ENCODE peak calls at places on chromosome 19, in eight cellular contexts. B, C, I, D, U, Z, J and O are unnamed samples.

GRCh38 chr19:15114153-15114540 is 6.9 kb downstream of the SYDE1 start:
- DNase-seq in D (no peak), C (no peak), U (peak), Z (no peak), B (peak), J (peak), I (no peak), O (peak)

GRCh38 chr19:45403781-45404556 is 900 bp downstream of the PPP1R13L start:
- DNase-seq in U (no peak), J (no peak), C (peak), I (no peak), Z (peak), B (peak), D (peak), O (peak)

GRCh38 chr19:3202346-3202745 is 16.6 kb downstream of the NCLN start:
- DNase-seq in D (no peak), I (no peak), Z (no peak), J (no peak), C (no peak), B (no peak), U (no peak), O (no peak)

GRCh38 chr19:10461047-10461949 is 41.0 kb downstream of the PDE4A start:
- DNase-seq in C (peak), D (peak), B (peak), Z (peak), I (peak), J (peak), U (peak), O (peak)

GRCh38 chr19:30406220-30406944 is 34.2 kb downstream of the ZNF536 start:
- DNase-seq in D (peak), U (no peak), Z (no peak), C (peak), I (no peak), J (no peak), B (no peak), O (no peak)

GRCh38 chr19:3368848-3369336 is 2.5 kb downstream of the NFIC start:
- DNase-seq in C (no peak), I (no peak), J (no peak), B (peak), U (peak), Z (no peak), D (peak), O (no peak)

GRCh38 chr19:923551-924211 is 2.2 kb upstream of the ARID3A start:
- DNase-seq in C (no peak), J (no peak), Z (no peak), I (no peak), D (no peak), B (no peak), U (no peak), O (no peak)

GRCh38 chr19:843180-843835 is 2.5 kb downstream of the PRTN3 start:
- DNase-seq in J (no peak), Z (no peak), I (no peak), D (no peak), U (no peak), C (no peak), B (no peak), O (no peak)

GRCh38 chr19:16400911-16401675 is 70.7 kb downstream of the EPS15L1 start:
- DNase-seq in D (no peak), Z (no peak), I (no peak), J (no peak), B (no peak), U (no peak), C (no peak), O (peak)
- TF ChIP-seq CTCF in D (no peak), Z (no peak), I (no peak), J (no peak), B (no peak), U (no peak), C (no peak), O (no peak)

GRCh38 chr19:38988632-38989031 is 13.1 kb upstream of the FBXO17 start:
- DNase-seq in D (no peak), J (no peak), U (no peak), Z (no peak), I (no peak), B (no peak), C (no peak), O (no peak)
- TF ChIP-seq CTCF in D (no peak), J (no peak), U (no peak), Z (no peak), I (no peak), B (no peak), C (no peak), O (no peak)

GRCh38 chr19:11481777-11482383 is 1.0 kb upstream of the ELAVL3 start:
- DNase-seq in B (peak), Z (peak), U (peak), J (no peak), D (peak), I (no peak), C (peak), O (peak)
- TF ChIP-seq CTCF in B (no peak), Z (no peak), U (no peak), J (no peak), D (no peak), I (no peak), C (no peak), O (no peak)

DNA sequence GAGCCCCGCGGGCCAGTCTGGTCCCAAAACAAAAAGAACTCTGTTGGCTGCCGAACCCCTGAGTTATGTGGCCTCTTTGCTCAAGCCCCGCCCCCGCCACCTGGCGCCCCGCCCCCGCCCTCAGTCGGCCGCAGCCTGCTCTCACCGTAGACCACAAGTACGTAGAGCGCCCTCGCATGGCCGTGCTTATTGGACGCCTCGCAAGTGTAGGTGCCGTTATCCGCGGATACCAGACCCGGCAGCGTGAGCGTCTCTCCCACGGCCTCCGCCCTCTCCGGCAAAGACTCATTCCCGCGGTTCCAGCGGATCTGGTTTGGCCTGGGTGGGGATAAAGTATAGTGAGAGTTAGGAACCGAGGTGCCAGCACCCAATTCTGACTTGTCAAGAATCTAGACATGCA is 5.5 kb upstream of the ZNF428 start:
- DNase-seq in I (no peak), D (peak), Z (peak), U (no peak), B (peak), C (peak), J (no peak), O (peak)
- TF ChIP-seq CTCF in I (no peak), D (peak), Z (peak), U (no peak), B (peak), C (no peak), J (no peak), O (no peak)

GRCh38 chr19:23351806-23352205 is 43.5 kb downstream of the ZNF91 start:
- DNase-seq in B (no peak), I (no peak), J (no peak), U (no peak), Z (no peak), D (no peak), C (no peak), O (no peak)

GRCh38 chr19:23343434-23344010 is 51.7 kb downstream of the ZNF91 start:
- DNase-seq in B (no peak), Z (no peak), D (no peak), J (no peak), U (no peak), C (no peak), I (no peak), O (no peak)

GRCh38 chr19:23346696-23347095 is 48.6 kb downstream of the ZNF91 start:
- DNase-seq in U (no peak), C (no peak), J (no peak), I (no peak), B (no peak), D (no peak), Z (no peak), O (no peak)

GRCh38 chr19:23345838-23346237 is 49.4 kb downstream of the ZNF91 start:
- DNase-seq in U (no peak), I (no peak), B (no peak), Z (no peak), J (no peak), D (no peak), C (no peak), O (no peak)
- TF ChIP-seq CTCF in U (peak), I (no peak), B (no peak), Z (no peak), J (no peak), D (no peak), C (no peak), O (no peak)

DNA sequence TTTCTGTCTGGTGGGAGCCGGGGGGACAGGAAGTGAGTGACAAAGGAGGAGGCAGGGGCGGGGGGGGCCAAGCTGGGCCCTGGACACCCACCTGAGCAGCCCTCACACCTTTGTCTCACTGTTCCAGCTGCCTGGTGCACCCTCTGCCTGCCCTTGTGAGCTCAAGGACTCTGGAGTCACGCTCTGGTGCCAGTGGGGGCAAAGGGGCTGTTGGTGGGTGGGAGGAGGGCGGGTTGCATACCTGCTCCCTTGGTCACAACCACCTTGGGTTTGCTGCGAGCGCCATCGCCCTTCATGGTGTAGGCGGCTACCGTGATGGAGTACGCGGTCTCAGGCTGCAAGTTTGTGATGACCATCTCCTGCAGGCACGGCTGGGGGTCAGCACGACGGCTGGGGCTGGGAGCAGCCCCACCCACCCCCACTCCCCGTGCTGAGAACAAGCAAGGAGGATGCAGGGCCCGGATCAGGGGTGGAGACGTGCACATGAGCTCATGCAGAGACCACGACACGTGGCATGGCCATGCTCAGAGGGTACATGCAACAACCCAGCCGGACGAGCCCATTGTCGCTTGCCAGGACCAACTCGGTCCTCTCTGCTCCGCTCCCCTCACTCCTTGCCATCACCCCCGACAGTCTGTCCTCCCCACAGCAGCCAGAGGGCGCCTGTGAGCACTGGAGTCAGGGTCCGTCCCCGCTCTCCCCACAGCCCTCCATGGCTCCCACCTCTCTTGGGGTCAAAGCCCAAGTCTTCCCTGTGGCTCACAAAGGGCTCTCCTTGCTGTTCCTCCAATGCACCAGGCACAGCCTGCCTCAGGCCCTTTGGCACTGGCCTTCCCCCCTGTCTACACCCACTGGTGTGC is 114.9 kb downstream of the PTPRS start:
- DNase-seq in Z (no peak), U (no peak), J (no peak), D (no peak), I (no peak), C (no peak), B (no peak), O (no peak)
- TF ChIP-seq CTCF in Z (peak), U (peak), J (peak), D (peak), I (peak), C (peak), B (peak), O (peak)

DNA sequence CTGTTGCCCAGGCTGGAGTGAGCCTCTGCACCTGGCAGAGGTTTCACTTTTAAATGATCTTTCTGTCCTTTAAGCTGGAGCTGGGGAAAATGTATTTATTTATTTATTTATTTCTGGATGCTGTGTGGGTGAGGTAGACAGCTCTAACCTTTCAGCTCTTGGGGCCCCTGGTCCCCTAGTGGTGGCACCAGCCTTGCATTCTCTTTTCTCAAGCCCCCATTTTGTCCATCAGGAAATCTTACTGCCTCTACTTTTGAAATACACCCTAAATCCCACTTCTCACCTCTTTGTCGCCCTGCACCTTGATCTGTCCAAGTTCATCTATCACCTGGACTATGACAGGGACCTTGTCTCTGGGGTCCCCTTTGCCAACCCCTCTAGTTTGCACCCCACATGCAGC is 2.1 kb upstream of the B9D2 start:
- DNase-seq in U (no peak), B (no peak), Z (no peak), J (no peak), D (peak), I (no peak), C (no peak), O (no peak)
- TF ChIP-seq CTCF in U (peak), B (peak), Z (peak), J (peak), D (peak), I (peak), C (no peak), O (no peak)